ENCODE peak calls at places on chromosome 2, in nine cellular contexts. U is K562, D is A549, Q is esophagus squamous epithelium, O is thyroid gland, J is endothelial cell of umbilical vein, N is adrenal gland, H is sigmoid colon, A is HCT116. X is an unnamed sample.

GRCh38 chr2:11762799-11763461 is 16.5 kb downstream of the LPIN1 start:
- DNase-seq in N (no peak), J (no peak), A (no peak), D (no peak), Q (no peak), U (no peak), O (no peak), H (peak), X (no peak)

GRCh38 chr2:190791347-190791982 is 89.2 kb upstream of the GLS start:
- DNase-seq in U (peak), A (no peak), N (peak), Q (no peak), J (peak), D (no peak), O (peak), H (no peak), X (peak)

GRCh38 chr2:170468557-170468956 is 246.6 kb upstream of the SP5 start:
- DNase-seq in H (no peak), U (no peak), D (no peak), N (no peak), O (no peak), A (no peak), Q (no peak), J (no peak), X (no peak)

GRCh38 chr2:238230699-238231098 is 9.1 kb downstream of the HES6 start:
- DNase-seq in A (no peak), N (no peak), J (no peak), H (no peak), Q (no peak), U (no peak), O (no peak), D (no peak), X (no peak)

GRCh38 chr2:73588177-73588576 is 54.0 kb downstream of the NAT8 start:
- DNase-seq in J (no peak), Q (no peak), A (no peak), O (no peak), H (no peak), U (peak), D (no peak), N (no peak), X (no peak)

GRCh38 chr2:100244881-100245605 is 77.3 kb downstream of the LONRF2 start:
- DNase-seq in A (no peak), U (no peak), O (no peak), Q (no peak), D (no peak), H (no peak), J (no peak), N (no peak), X (no peak)

GRCh38 chr2:212451786-212452200 is 86.8 kb downstream of the ERBB4 start:
- DNase-seq in Q (no peak), H (no peak), A (peak), N (no peak), U (no peak), J (peak), O (no peak), D (peak), X (no peak)

GRCh38 chr2:186129767-186130581 is 356.1 kb upstream of the ZC3H15 start:
- DNase-seq in Q (no peak), U (no peak), H (no peak), A (peak), D (peak), N (no peak), J (peak), O (no peak), X (no peak)

GRCh38 chr2:196718394-196718793 is 78.9 kb downstream of the CCDC150 start:
- DNase-seq in N (no peak), H (no peak), J (no peak), U (no peak), O (no peak), A (no peak), D (peak), Q (no peak), X (no peak)

GRCh38 chr2:19043893-19044292 is 314.5 kb downstream of the OSR1 start:
- DNase-seq in A (no peak), H (no peak), U (no peak), N (no peak), Q (no peak), O (no peak), J (no peak), D (no peak), X (no peak)

GRCh38 chr2:37477921-37478320 is 133.5 kb downstream of the QPCT start:
- DNase-seq in H (no peak), N (no peak), U (no peak), A (no peak), D (no peak), Q (no peak), J (no peak), O (no peak), X (no peak)

GRCh38 chr2:134706587-134707329 is 12.0 kb downstream of the TMEM163 start:
- DNase-seq in N (no peak), J (peak), A (no peak), O (no peak), D (no peak), H (no peak), Q (no peak), U (peak), X (no peak)

GRCh38 chr2:71453404-71454220 is at the start of gene DYSF:
- DNase-seq in N (peak), U (peak), Q (no peak), D (no peak), A (no peak), H (peak), J (no peak), O (peak), X (peak)

GRCh38 chr2:188659656-188660406 is 314.3 kb upstream of the COL3A1 start:
- DNase-seq in D (peak), A (peak), O (no peak), Q (no peak), J (no peak), U (no peak), N (no peak), H (no peak), X (no peak)

GRCh38 chr2:188576657-188577056 is 285.0 kb downstream of the GULP1 start:
- DNase-seq in J (no peak), D (no peak), N (no peak), H (no peak), O (no peak), A (no peak), Q (no peak), U (no peak), X (no peak)

GRCh38 chr2:121329786-121330185 is 44.8 kb upstream of the TFCP2L1 start:
- DNase-seq in O (no peak), N (no peak), Q (no peak), J (no peak), U (no peak), A (no peak), H (peak), D (no peak), X (no peak)

GRCh38 chr2:183665403-183665802 is 541.2 kb downstream of the NUP35 start:
- DNase-seq in O (no peak), N (no peak), U (no peak), J (no peak), H (no peak), D (no peak), Q (no peak), A (no peak), X (no peak)

GRCh38 chr2:47017541-47017940 is 101.9 kb upstream of the MCFD2 start:
- DNase-seq in U (no peak), O (no peak), N (no peak), Q (no peak), A (no peak), H (no peak), D (no peak), J (no peak), X (no peak)

GRCh38 chr2:2779727-2780126 is 448.7 kb upstream of the MYT1L start:
- DNase-seq in O (no peak), J (no peak), D (no peak), A (no peak), U (no peak), Q (no peak), H (peak), N (no peak), X (no peak)

GRCh38 chr2:27798948-27799645 is 27.6 kb downstream of the MRPL33 start:
- DNase-seq in A (peak), O (peak), U (peak), N (no peak), H (peak), D (peak), Q (no peak), J (peak), X (peak)

GRCh38 chr2:134818321-134818720 is 20.1 kb upstream of the ACMSD start:
- DNase-seq in N (no peak), O (no peak), Q (no peak), U (no peak), J (peak), A (peak), D (no peak), H (no peak), X (no peak)

GRCh38 chr2:3728104-3729054 is 25.0 kb downstream of the DCDC2C start:
- DNase-seq in Q (no peak), A (peak), N (no peak), H (no peak), D (peak), J (peak), U (peak), O (no peak), X (no peak)

GRCh38 chr2:218785103-218785502 is 3.2 kb downstream of the CYP27A1 start:
- DNase-seq in Q (no peak), A (no peak), N (no peak), U (no peak), D (no peak), J (no peak), O (no peak), H (no peak), X (no peak)

GRCh38 chr2:106581755-106582430 is 94.7 kb downstream of the CD8B2 start:
- DNase-seq in D (peak), A (peak), U (peak), Q (no peak), J (no peak), N (peak), H (peak), O (peak), X (peak)

GRCh38 chr2:223993634-223994232 is 36.5 kb downstream of the MRPL44 start:
- DNase-seq in J (peak), O (peak), A (peak), U (peak), N (peak), H (peak), D (peak), Q (no peak), X (peak)

GRCh38 chr2:121884515-121884915 is 129.1 kb downstream of the TSN start:
- DNase-seq in H (no peak), D (no peak), J (no peak), A (no peak), Q (no peak), U (no peak), O (no peak), N (no peak), X (no peak)

GRCh38 chr2:201116959-201117734 is 1.2 kb downstream of the CFLAR start:
- DNase-seq in U (peak), D (peak), H (peak), O (peak), J (peak), A (peak), Q (no peak), N (peak), X (no peak)

GRCh38 chr2:157692768-157693167 is 64.1 kb upstream of the ACVR1C start:
- DNase-seq in O (no peak), H (no peak), Q (no peak), D (no peak), A (no peak), J (no peak), U (no peak), N (no peak), X (no peak)

GRCh38 chr2:127695491-127696472 is 5.5 kb upstream of the SFT2D3 start:
- DNase-seq in U (no peak), A (peak), H (peak), Q (no peak), J (peak), N (peak), O (peak), D (peak), X (peak)

GRCh38 chr2:145909781-145910180 is 1389.9 kb upstream of the ZEB2 start:
- DNase-seq in N (no peak), U (no peak), D (no peak), Q (no peak), A (no peak), J (no peak), H (no peak), O (no peak), X (no peak)

GRCh38 chr2:143918465-143918989 is 601.4 kb downstream of the ZEB2 start:
- DNase-seq in U (no peak), Q (no peak), D (no peak), O (no peak), A (no peak), J (no peak), H (no peak), N (no peak), X (no peak)

GRCh38 chr2:56682397-56682760 is 498.6 kb downstream of the CCDC85A start:
- DNase-seq in J (no peak), Q (no peak), O (no peak), A (no peak), D (no peak), H (no peak), U (no peak), N (no peak), X (no peak)

GRCh38 chr2:142415461-142415860 is 284.6 kb upstream of the LRP1B start:
- DNase-seq in N (no peak), U (no peak), O (no peak), D (no peak), H (no peak), A (no peak), Q (no peak), J (no peak), X (no peak)

GRCh38 chr2:33134764-33135560 is 188.2 kb downstream of the LTBP1 start:
- DNase-seq in N (no peak), Q (no peak), A (no peak), D (no peak), U (peak), O (no peak), H (no peak), J (peak), X (peak)

GRCh38 chr2:81084101-81084500 is 779.5 kb upstream of the LRRTM1 start:
- DNase-seq in A (no peak), J (no peak), U (no peak), N (no peak), Q (no peak), O (no peak), H (no peak), D (no peak), X (no peak)

GRCh38 chr2:98476192-98476868 is 31.7 kb downstream of the INPP4A start:
- DNase-seq in H (peak), O (no peak), D (no peak), A (no peak), Q (no peak), N (no peak), J (no peak), U (no peak), X (no peak)

GRCh38 chr2:120388222-120389035 is 42.5 kb downstream of the INHBB start:
- DNase-seq in D (no peak), U (no peak), A (no peak), N (no peak), J (no peak), H (peak), O (no peak), Q (no peak), X (peak)

GRCh38 chr2:9210030-9210429 is 3.4 kb downstream of the ASAP2 start:
- DNase-seq in H (no peak), U (no peak), O (no peak), Q (no peak), A (no peak), N (no peak), D (no peak), J (no peak), X (no peak)
- H3K27ac ChIP-seq in H (peak), U (no peak), O (no peak), Q (no peak), A (no peak), N (peak), D (no peak), J (no peak), X (no peak)

GRCh38 chr2:130342020-130342532 is 621 bp upstream of the IMP4 start:
- DNase-seq in H (peak), Q (peak), O (peak), D (peak), J (peak), U (peak), N (peak), A (peak), X (peak)
- TF ChIP-seq POLR2A in H (peak), Q (peak), O (no peak), D (peak), J (no peak), U (peak), N (peak), A (no peak), X (peak)

DNA sequence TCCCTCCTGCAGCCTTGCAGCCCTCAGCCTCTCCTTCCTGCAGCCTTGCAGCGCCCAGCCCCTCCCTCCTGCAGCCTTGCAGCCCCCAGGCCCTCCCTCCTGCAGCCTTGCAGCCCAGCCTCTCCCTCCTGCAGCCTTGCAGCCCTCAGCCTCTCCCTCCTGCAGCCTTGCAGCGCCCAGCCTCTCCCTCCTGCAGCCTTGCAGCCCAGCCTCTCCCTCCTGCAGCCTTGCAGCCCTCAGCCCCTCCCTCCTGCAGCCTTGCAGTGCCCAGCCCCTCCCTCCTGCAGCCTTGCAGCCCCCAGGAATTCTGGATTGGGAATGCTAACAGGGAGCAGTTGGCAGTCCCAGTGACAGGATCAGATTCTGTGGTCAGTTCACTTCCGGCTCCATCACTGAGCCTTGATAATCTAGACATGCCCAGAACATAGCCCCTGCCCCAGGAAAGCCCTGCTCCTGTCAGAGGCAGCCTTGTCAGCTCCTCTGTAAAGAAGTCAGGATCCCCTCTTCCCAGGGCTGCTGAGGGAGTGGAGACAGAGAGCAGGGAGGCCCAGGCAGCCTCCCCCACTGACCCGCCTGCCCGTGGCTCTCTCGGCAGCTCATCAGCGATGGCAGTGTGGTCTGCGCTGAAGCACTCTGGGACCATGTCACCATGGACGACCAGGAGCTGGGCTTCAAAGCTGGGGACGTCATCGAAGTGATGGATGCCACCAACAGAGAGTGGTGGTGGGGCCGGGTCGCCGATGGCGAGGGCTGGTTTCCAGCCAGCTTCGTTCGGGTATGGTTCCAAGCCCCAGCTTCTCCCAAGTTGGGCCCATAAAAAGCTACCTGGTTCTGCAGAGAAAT is 54.8 kb downstream of the FAM168B start:
- DNase-seq in O (no peak), A (no peak), Q (no peak), D (no peak), N (peak), J (no peak), U (no peak), H (peak), X (no peak)
- H3K27ac ChIP-seq in O (no peak), A (no peak), Q (no peak), D (no peak), N (no peak), J (no peak), U (no peak), H (no peak), X (no peak)

GRCh38 chr2:25341753-25342371 is at the start of gene DNMT3A:
- DNase-seq in N (peak), Q (no peak), D (peak), O (peak), J (peak), U (peak), H (peak), A (no peak), X (peak)
- TF ChIP-seq POLR2A in N (peak), Q (no peak), D (peak), O (no peak), J (no peak), U (no peak), H (no peak), A (no peak), X (no peak)

GRCh38 chr2:41937464-41937861 is 110.4 kb upstream of the PKDCC start:
- DNase-seq in D (no peak), J (no peak), N (no peak), U (no peak), O (no peak), A (no peak), H (no peak), Q (no peak), X (no peak)
- H3K27ac ChIP-seq in D (peak), J (no peak), N (peak), U (no peak), O (no peak), A (no peak), H (no peak), Q (no peak), X (peak)

DNA sequence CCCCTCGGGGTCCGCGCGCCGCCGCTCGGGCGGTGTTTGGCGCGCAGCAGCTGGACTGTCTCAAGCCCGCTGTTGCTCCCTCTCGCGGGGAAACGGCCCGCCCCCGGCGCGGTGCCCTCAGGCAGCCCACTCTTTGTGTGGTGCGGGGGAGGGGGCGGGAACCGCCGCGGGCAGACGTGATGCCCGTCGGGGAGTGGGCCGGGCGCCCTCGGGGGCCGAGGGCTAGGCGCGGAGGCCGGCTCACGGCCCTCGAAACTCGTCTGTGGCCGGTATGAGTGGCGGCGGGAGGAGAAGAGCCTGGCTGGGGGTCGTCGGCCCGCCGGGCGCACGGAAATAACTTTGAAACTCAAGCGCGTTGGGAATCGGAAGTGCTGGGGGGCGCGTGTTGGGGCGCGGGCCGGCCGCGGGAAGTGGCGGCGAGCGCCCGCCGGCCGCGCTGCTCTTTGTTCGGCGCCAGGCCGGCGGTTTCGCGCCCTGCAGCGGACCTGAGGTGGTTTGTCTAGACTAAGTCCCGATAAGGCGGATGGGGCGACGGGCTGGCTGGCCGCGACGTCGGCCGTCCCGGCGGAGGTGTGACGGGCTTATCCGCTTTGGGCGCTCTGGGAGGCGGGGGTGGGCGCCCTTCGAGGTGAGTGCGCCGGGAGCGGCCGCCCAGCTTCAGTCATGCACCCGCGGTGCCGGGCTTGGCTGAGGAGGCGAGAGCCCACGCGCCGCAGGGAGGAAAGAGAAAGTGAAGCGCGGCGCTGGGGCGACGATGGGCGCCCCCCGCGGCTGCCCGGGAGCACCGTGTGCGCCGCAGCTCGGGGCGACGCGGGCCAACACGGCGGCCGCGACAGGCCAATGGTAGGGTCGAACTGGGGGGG is 679 bp downstream of the PTMA start:
- DNase-seq in U (peak), J (peak), O (peak), N (peak), A (no peak), H (no peak), Q (no peak), D (peak), X (peak)
- TF ChIP-seq POLR2A in U (peak), J (peak), O (no peak), N (peak), A (no peak), H (no peak), Q (no peak), D (peak), X (no peak)

GRCh38 chr2:227433171-227433570 is 38.8 kb upstream of the AGFG1 start:
- DNase-seq in U (no peak), Q (no peak), H (no peak), D (no peak), J (no peak), A (no peak), O (no peak), N (no peak), X (no peak)

GRCh38 chr2:227428731-227429285 is 41.1 kb upstream of the SCYGR1 start:
- DNase-seq in A (no peak), N (no peak), U (no peak), H (no peak), Q (no peak), O (no peak), J (no peak), D (no peak), X (no peak)

GRCh38 chr2:227436436-227436835 is 35.5 kb upstream of the AGFG1 start:
- DNase-seq in H (no peak), D (no peak), Q (no peak), N (no peak), O (no peak), A (no peak), U (no peak), J (no peak), X (no peak)

GRCh38 chr2:227430644-227431043 is 41.3 kb upstream of the AGFG1 start:
- DNase-seq in Q (no peak), A (no peak), N (no peak), U (no peak), J (no peak), O (no peak), D (no peak), H (no peak), X (no peak)
- H3K27ac ChIP-seq in Q (no peak), A (no peak), N (no peak), U (no peak), J (no peak), O (no peak), D (no peak), H (no peak), X (no peak)